ENCODE peak calls at places on chromosomes 2 and 18, in four cellular contexts. C is stimulated activated CD4-positive, alpha-beta T cell treated with anti-CD3 and anti-CD28 coated beads, Interleukin-15, amount 100 ng/mL, for 1 hour; D is C1 segment of cervical spinal cord; Q is activated T-helper 1 cell treated with Interleukin-2 at 50 U/mL for 16 hours. X is an unnamed sample.

GRCh38 chr18:41940506-41941215 is 14.4 kb upstream of the PIK3C3 start:
- DNase-seq in C (no peak), D (no peak), Q (no peak), X (no peak)

GRCh38 chr2:1497122-1497611 is 83.9 kb downstream of the TPO start:
- DNase-seq in C (no peak), D (no peak), Q (no peak), X (no peak)

GRCh38 chr18:58682429-58683069 is 11.3 kb downstream of the MALT1 start:
- DNase-seq in C (no peak), D (no peak), Q (no peak), X (no peak)

GRCh38 chr2:128406629-128407252 is 88.1 kb upstream of the HS6ST1 start:
- DNase-seq in C (no peak), D (no peak), Q (no peak), X (no peak)

GRCh38 chr2:187922841-187923240 is 368.6 kb upstream of the TFPI start:
- DNase-seq in C (no peak), D (no peak), Q (no peak), X (no peak)

GRCh38 chr2:226932443-226932842 is 96.6 kb downstream of the RHBDD1 start:
- DNase-seq in C (no peak), D (no peak), Q (no peak), X (no peak)

GRCh38 chr2:69779258-69779989 is 37.5 kb downstream of the ANXA4 start:
- DNase-seq in C (no peak), D (no peak), Q (no peak), X (no peak)

GRCh38 chr2:196287541-196287940 is 116.2 kb upstream of the STK17B start:
- DNase-seq in C (no peak), D (no peak), Q (no peak), X (no peak)

GRCh38 chr2:218867900-218868299 is 8.3 kb downstream of the WNT6 start:
- DNase-seq in C (no peak), D (no peak), Q (no peak), X (no peak)

GRCh38 chr2:160269803-160270570 is 69.9 kb upstream of the ITGB6 start:
- DNase-seq in C (peak; percentile 48), D (peak; percentile 42), Q (peak; percentile 59), X (peak; percentile 41)

GRCh38 chr2:11406492-11407381 is 59.2 kb downstream of the E2F6 start:
- DNase-seq in C (no peak), D (no peak), Q (no peak), X (no peak)

GRCh38 chr2:159953456-159953855 is 109.0 kb downstream of the PLA2R1 start:
- DNase-seq in C (no peak), D (no peak), Q (no peak), X (no peak)

GRCh38 chr18:73479472-73479871 is 611.7 kb upstream of the NETO1 start:
- DNase-seq in C (no peak), D (no peak), Q (no peak), X (no peak)

GRCh38 chr18:79962311-79962710 is 2.1 kb upstream of the HSBP1L1 start:
- DNase-seq in C (no peak), D (no peak), Q (no peak), X (no peak)

GRCh38 chr2:28424799-28425492 is 32.3 kb downstream of the FOSL2 start:
- DNase-seq in C (no peak), D (no peak), Q (no peak), X (no peak)

GRCh38 chr18:2448565-2449151 is 122.6 kb downstream of the METTL4 start:
- DNase-seq in C (no peak), D (no peak), Q (no peak), X (no peak)

GRCh38 chr18:62009521-62009920 is 116.7 kb upstream of the RNF152 start:
- DNase-seq in C (no peak), D (no peak), Q (no peak), X (no peak)

GRCh38 chr2:147632193-147632592 is 212.6 kb upstream of the ACVR2A start:
- DNase-seq in C (no peak), D (no peak), Q (no peak), X (no peak)

GRCh38 chr2:210399440-210400041 is 77.0 kb downstream of the LANCL1 start:
- DNase-seq in C (no peak), D (no peak), Q (no peak), X (no peak)

GRCh38 chr2:39094717-39095363 is 26.0 kb downstream of the SOS1 start:
- DNase-seq in C (no peak), D (no peak), Q (no peak), X (no peak)

GRCh38 chr18:31042391-31043181 is at the start of gene DSC3:
- DNase-seq in C (no peak), D (no peak), Q (no peak), X (no peak)

GRCh38 chr2:240467659-240468299 is 32.3 kb downstream of the GPC1 start:
- DNase-seq in C (no peak), D (no peak), Q (no peak), X (no peak)

GRCh38 chr2:69012310-69013122 is 463 bp upstream of the ANTXR1 start:
- DNase-seq in C (peak; percentile 16), D (no peak), Q (peak; percentile 7), X (no peak)

GRCh38 chr2:216408426-216409315 is 3.6 kb upstream of the SMARCAL1 start:
- DNase-seq in C (no peak), D (no peak), Q (no peak), X (no peak)

GRCh38 chr2:236303935-236304334 is 39.7 kb upstream of the ASB18 start:
- DNase-seq in C (no peak), D (no peak), Q (no peak), X (no peak)

GRCh38 chr2:68387408-68388350 is 22.6 kb downstream of the PLEK start:
- DNase-seq in C (no peak), D (no peak), Q (no peak), X (no peak)

GRCh38 chr2:65465857-65466256 is 33.5 kb upstream of the SPRED2 start:
- DNase-seq in C (no peak), D (no peak), Q (no peak), X (no peak)

GRCh38 chr2:85886585-85886984 is 2.2 kb downstream of the ST3GAL5 start:
- DNase-seq in C (peak; percentile 42), D (no peak), Q (peak; percentile 10), X (no peak)

GRCh38 chr18:30359521-30359920 is 683.0 kb downstream of the DSC3 start:
- DNase-seq in C (no peak), D (no peak), Q (no peak), X (no peak)

GRCh38 chr2:170243118-170243837 is 65.3 kb downstream of the MYO3B start:
- DNase-seq in C (no peak), D (no peak), Q (no peak), X (no peak)

GRCh38 chr2:164458801-164459200 is 162.5 kb downstream of the GRB14 start:
- DNase-seq in C (no peak), D (no peak), Q (no peak), X (no peak)

GRCh38 chr2:78999410-78999809 is 26.1 kb upstream of the REG3G start:
- DNase-seq in C (no peak), D (no peak), Q (no peak), X (no peak)

GRCh38 chr2:203720011-203720410 is 13.6 kb downstream of the CD28 start:
- DNase-seq in C (no peak), D (no peak), Q (no peak), X (peak; percentile 24)

GRCh38 chr2:70367722-70368323 is 66.0 kb upstream of the FAM136A start:
- DNase-seq in C (no peak), D (no peak), Q (no peak), X (no peak)

GRCh38 chr2:189933911-189934399 is 128.6 kb downstream of the MSTN start:
- DNase-seq in C (no peak), D (no peak), Q (no peak), X (no peak)

GRCh38 chr18:24482826-24483225 is 22.4 kb downstream of the HRH4 start:
- DNase-seq in C (no peak), D (no peak), Q (no peak), X (no peak)

GRCh38 chr2:45264227-45265225 is 255.3 kb upstream of the SIX2 start:
- DNase-seq in C (no peak), D (no peak), Q (no peak), X (no peak)

X was measured in effector memory CD4-positive, alpha-beta T cell.